ENCODE peak calls at places on chromosome 16, in seven cellular contexts. U, H, J, E, L, D and N are unnamed samples.

GRCh38 chr16:54097774-54098173 is 188.8 kb downstream of the IRX3 start:
- DNase-seq in U (no peak), H (no peak), J (no peak), E (no peak), L (no peak), D (no peak), N (no peak)

GRCh38 chr16:49934557-49935260 is 78.8 kb upstream of the ZNF423 start:
- DNase-seq in U (no peak), H (no peak), J (peak), E (no peak), L (no peak), D (no peak), N (no peak)

GRCh38 chr16:70529051-70529777 is 5.6 kb downstream of the SF3B3 start:
- DNase-seq in U (peak), H (no peak), J (peak), E (no peak), L (no peak), D (no peak), N (no peak)

GRCh38 chr16:10045947-10046346 is 136.3 kb downstream of the GRIN2A start:
- DNase-seq in U (no peak), H (no peak), J (no peak), E (no peak), L (no peak), D (no peak), N (no peak)

GRCh38 chr16:21083729-21084268 is 66.8 kb downstream of the DNAH3 start:
- DNase-seq in U (peak), H (peak), J (peak), E (no peak), L (peak), D (no peak), N (no peak)

GRCh38 chr16:64826374-64826773 is 295.5 kb downstream of the CDH11 start:
- DNase-seq in U (peak), H (no peak), J (no peak), E (no peak), L (no peak), D (no peak), N (no peak)

GRCh38 chr16:1450218-1450617 is 5.9 kb upstream of the CCDC154 start:
- DNase-seq in U (no peak), H (no peak), J (no peak), E (no peak), L (no peak), D (no peak), N (no peak)

GRCh38 chr16:47676628-47677177 is 215.6 kb downstream of the PHKB start:
- DNase-seq in U (no peak), H (no peak), J (no peak), E (no peak), L (no peak), D (no peak), N (no peak)

GRCh38 chr16:58009856-58010416 is 8.7 kb downstream of the USB1 start:
- DNase-seq in U (no peak), H (no peak), J (no peak), E (no peak), L (peak), D (no peak), N (no peak)

GRCh38 chr16:70570967-70571570 is 47.5 kb downstream of the SF3B3 start:
- DNase-seq in U (no peak), H (peak), J (no peak), E (no peak), L (no peak), D (no peak), N (no peak)

GRCh38 chr16:30570621-30571443 is 682 bp downstream of the ZNF688 start:
- DNase-seq in U (peak), H (no peak), J (no peak), E (no peak), L (no peak), D (no peak), N (no peak)

GRCh38 chr16:28136751-28137434 is 73.4 kb upstream of the GSG1L start:
- DNase-seq in U (peak), H (no peak), J (no peak), E (no peak), L (no peak), D (no peak), N (no peak)

GRCh38 chr16:28139530-28139929 is 72.2 kb downstream of the XPO6 start:
- DNase-seq in U (no peak), H (no peak), J (no peak), E (no peak), L (no peak), D (no peak), N (no peak)

GRCh38 chr16:28146536-28146935 is 65.2 kb downstream of the XPO6 start:
- DNase-seq in U (no peak), H (no peak), J (no peak), E (no peak), L (no peak), D (no peak), N (no peak)

GRCh38 chr16:28140788-28141618 is 70.8 kb downstream of the XPO6 start:
- DNase-seq in U (no peak), H (no peak), J (peak), E (no peak), L (no peak), D (no peak), N (peak)
- TF ChIP-seq CTCF in U (no peak), H (no peak), J (no peak), E (no peak), L (no peak), D (no peak), N (no peak)

GRCh38 chr16:89700100-89700648 is 1.3 kb downstream of the SPATA2L start:
- DNase-seq in U (peak), H (peak), J (peak), E (peak), L (peak), D (peak), N (peak)

GRCh38 chr16:89705006-89705405 is 3.5 kb upstream of the SPATA2L start:
- DNase-seq in U (no peak), H (no peak), J (no peak), E (no peak), L (no peak), D (no peak), N (no peak)

GRCh38 chr16:89704281-89704680 is 2.8 kb upstream of the SPATA2L start:
- DNase-seq in U (no peak), H (no peak), J (no peak), E (no peak), L (no peak), D (no peak), N (no peak)

GRCh38 chr16:89700649-89701424 is 668 bp downstream of the SPATA2L start:
- DNase-seq in U (peak), H (no peak), J (peak), E (no peak), L (no peak), D (no peak), N (no peak)

DNA sequence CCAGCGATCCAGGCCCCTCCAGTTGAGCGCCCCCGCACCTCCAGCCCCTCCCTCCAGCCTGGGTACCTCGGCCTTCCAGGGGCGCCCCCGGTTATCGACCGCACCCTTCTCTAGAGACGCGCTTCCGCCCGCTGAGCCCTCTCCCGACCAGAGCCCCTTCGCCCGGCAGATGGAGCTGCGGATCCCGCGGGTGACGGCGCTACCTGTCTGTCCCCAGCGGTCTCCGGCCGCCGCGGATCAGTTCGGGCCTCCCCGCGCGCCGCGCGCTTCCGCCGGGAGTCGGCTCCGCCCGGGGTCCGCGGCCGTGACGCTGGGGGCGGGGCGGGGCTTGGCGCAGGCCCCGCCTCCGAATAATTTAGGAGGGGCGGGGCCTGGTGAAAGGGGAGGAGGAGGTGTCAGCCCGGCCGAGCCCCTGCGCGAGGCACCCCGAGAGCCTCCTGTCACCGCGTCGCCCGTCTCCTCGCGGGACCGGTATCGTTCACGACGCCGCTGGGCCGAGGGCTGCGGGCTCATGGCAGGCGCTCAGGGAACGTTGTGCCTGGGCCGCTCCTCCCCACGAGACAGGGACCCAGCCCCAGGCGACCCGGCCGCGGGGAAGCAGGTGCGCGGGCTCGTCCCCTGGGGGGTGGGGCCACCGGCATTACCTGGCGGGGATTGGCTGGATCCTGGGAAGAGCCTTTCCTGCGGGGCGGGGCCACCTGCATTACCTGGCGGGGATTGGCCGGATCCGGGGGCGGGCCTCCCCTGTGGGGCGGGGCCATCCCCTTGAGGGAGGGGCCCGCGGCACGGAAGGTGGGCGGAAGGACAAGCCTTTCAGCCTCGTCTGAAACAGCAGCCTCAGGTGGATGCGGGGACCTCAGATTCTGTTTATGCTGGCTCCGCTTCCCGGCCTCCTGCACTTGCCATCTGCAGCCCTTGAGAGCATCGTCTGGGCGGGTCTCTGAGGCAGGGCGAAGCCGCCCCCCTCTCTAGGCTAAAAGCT is at the start of gene SPATA2L:
- DNase-seq in U (peak), H (peak), J (peak), E (peak), L (peak), D (no peak), N (peak)
- TF ChIP-seq CTCF in U (peak), H (no peak), J (peak), E (peak), L (peak), D (peak), N (no peak)

DNA sequence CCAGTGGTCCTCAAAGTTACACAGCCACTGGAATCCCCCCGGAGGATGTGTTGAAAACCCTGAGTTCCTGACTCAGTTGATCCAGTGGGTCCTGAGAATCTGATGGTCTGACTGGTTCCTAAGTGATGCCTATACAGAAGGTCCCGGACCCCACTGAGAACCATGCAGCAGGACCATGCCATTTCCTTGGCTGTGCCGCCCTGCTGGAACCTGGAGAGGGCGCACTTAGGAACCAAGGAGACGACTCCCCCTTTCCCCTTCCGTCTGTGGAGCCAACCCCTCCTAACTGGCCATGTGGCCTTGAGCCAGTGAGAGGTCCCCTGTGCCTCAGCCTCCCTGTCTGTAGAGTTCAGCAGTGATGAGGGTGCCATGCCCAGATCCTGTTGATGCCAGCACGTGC is 22.0 kb downstream of the C16orf74 start:
- DNase-seq in U (no peak), H (no peak), J (no peak), E (no peak), L (no peak), D (no peak), N (no peak)
- TF ChIP-seq CTCF in U (peak), H (no peak), J (peak), E (peak), L (no peak), D (peak), N (peak)

GRCh38 chr16:75256871-75257343 is 5.5 kb upstream of the BCAR1 start:
- DNase-seq in U (peak), H (peak), J (no peak), E (peak), L (no peak), D (no peak), N (no peak)
- TF ChIP-seq CTCF in U (no peak), H (no peak), J (no peak), E (no peak), L (no peak), D (no peak), N (no peak)